ENCODE peak calls at places on chromosomes 13 and 19, in five cellular contexts. A, F, X, U and Z are unnamed samples.

GRCh38 chr13:28494861-28495585 is at the start of gene FLT1:
- DNase-seq in A (peak; percentile 71), F (peak; percentile 21), X (peak; percentile 60), U (peak; percentile 78), Z (no peak)

GRCh38 chr19:1590641-1591397 is 1.8 kb downstream of the MBD3 start:
- DNase-seq in A (peak; percentile 59), F (no peak), X (peak; percentile 59), U (no peak), Z (no peak)

GRCh38 chr13:48401480-48401879 is 11.4 kb downstream of the LPAR6 start:
- DNase-seq in A (no peak), F (no peak), X (no peak), U (no peak), Z (no peak)

GRCh38 chr19:1170938-1171754 is 2.9 kb downstream of the SBNO2 start:
- DNase-seq in A (no peak), F (peak; percentile 39), X (no peak), U (no peak), Z (no peak)

GRCh38 chr13:80199067-80199466 is 141.9 kb downstream of the SPRY2 start:
- DNase-seq in A (no peak), F (no peak), X (no peak), U (no peak), Z (no peak)

GRCh38 chr13:20546559-20546958 is 20.4 kb upstream of the IFT88 start:
- DNase-seq in A (no peak), F (no peak), X (no peak), U (no peak), Z (no peak)

GRCh38 chr19:49212302-49212701 is 54.7 kb downstream of the TRPM4 start:
- DNase-seq in A (peak; percentile 28), F (no peak), X (no peak), U (no peak), Z (no peak)

GRCh38 chr13:94254737-94255136 is 224.7 kb downstream of the DCT start:
- DNase-seq in A (no peak), F (no peak), X (no peak), U (no peak), Z (no peak)

GRCh38 chr13:43333176-43333575 is 309.8 kb downstream of the DNAJC15 start:
- DNase-seq in A (no peak), F (peak; percentile 52), X (no peak), U (no peak), Z (peak; percentile 45)

GRCh38 chr13:59823495-59823894 is 340.2 kb downstream of the DIAPH3 start:
- DNase-seq in A (no peak), F (peak; percentile 43), X (no peak), U (no peak), Z (peak; percentile 16)

DNA sequence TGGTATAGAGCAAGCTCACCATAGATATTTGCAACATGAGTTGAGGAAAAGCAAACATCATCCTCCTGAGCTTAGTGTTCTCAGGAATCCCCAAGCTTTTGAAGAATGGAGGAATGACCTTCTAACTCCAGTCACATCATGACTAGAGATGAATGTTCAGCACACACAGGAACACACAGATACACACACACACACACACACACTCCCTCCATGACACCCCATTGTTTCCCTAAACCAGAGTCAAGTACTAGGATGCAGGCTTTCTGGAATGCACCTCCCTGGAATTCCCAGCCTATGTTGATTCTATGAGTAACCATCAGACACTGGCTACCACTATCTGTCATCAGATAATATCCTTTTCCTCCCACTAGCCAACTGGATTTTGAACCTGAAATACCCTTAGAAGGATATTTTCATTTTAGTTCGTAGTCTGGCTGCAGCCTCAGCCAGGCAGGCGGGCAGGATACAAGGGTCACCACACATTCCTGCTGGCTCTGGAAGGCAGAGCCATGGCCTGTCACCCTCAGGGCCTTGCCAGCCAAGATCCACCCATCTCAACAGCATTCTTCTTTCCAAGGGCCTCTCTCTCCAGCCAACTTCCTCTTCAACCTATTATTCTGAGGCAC is 162.4 kb downstream of the FOXO1 start:
- DNase-seq in A (no peak), F (peak; percentile 96), X (peak; percentile 62), U (no peak), Z (peak; percentile 83)
- H3K27ac ChIP-seq in A (no peak overlapping the region), F (no peak overlapping the region), X (peak overlapping the region; percentile 76), U (no peak overlapping the region), Z (peak overlapping the region; percentile 58)

GRCh38 chr13:97621631-97622030 is 187.7 kb downstream of the RAP2A start:
- DNase-seq in A (no peak), F (no peak), X (no peak), U (no peak), Z (no peak)

GRCh38 chr13:97629601-97630272 is 195.8 kb downstream of the RAP2A start:
- DNase-seq in A (no peak), F (no peak), X (no peak), U (no peak), Z (no peak)

GRCh38 chr13:97631158-97631557 is 197.2 kb downstream of the RAP2A start:
- DNase-seq in A (no peak), F (no peak), X (no peak), U (no peak), Z (no peak)

GRCh38 chr13:97630725-97631124 is 196.8 kb downstream of the RAP2A start:
- DNase-seq in A (no peak), F (no peak), X (no peak), U (no peak), Z (no peak)

DNA sequence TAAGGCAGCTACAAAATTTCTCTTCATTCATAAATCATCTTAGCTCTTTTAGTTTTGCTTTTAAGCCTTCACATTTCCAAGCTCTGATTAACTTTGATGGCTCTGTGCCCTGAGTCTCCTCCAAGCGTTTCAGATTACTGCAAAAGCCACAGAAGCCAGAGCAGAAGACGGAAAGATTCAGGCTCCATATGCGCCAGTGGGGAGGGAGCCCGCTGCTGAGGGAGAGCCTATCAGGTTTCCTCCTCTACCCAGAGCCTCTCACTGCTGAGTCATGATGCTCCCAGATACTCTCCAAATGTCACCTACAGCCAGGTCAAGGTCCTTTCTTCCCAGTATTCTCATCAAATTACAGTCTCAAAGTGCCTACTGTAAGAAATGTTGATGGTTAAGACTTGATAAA is 193.6 kb downstream of the RAP2A start:
- DNase-seq in A (peak; percentile 29), F (peak; percentile 53), X (peak; percentile 63), U (peak; percentile 39), Z (no peak)
- H3K27ac ChIP-seq in A (no peak overlapping the region), F (no peak overlapping the region), X (no peak overlapping the region), U (no peak overlapping the region), Z (no peak overlapping the region)

GRCh38 chr19:6241680-6242079 is 38.1 kb downstream of the MLLT1 start:
- DNase-seq in A (no peak), F (no peak), X (no peak), U (peak; percentile 55), Z (no peak)

GRCh38 chr19:6239871-6240676 is 39.7 kb downstream of the MLLT1 start:
- DNase-seq in A (no peak), F (no peak), X (no peak), U (no peak), Z (no peak)

GRCh38 chr19:6241056-6241455 is 38.7 kb downstream of the MLLT1 start:
- DNase-seq in A (no peak), F (no peak), X (no peak), U (no peak), Z (no peak)

GRCh38 chr19:6239401-6239844 is 40.4 kb downstream of the MLLT1 start:
- DNase-seq in A (no peak), F (peak; percentile 68), X (no peak), U (no peak), Z (peak; percentile 34)

GRCh38 chr19:6242677-6243076 is 37.1 kb downstream of the MLLT1 start:
- DNase-seq in A (no peak), F (no peak), X (no peak), U (no peak), Z (no peak)
- H3K27ac ChIP-seq in A (no peak overlapping the region), F (no peak overlapping the region), X (no peak overlapping the region), U (no peak overlapping the region), Z (no peak overlapping the region)

GRCh38 chr13:50598338-50598737 is 245.2 kb downstream of the DLEU7 start:
- DNase-seq in A (no peak), F (no peak), X (no peak), U (no peak), Z (no peak)

GRCh38 chr13:50599046-50599445 is 244.4 kb downstream of the DLEU7 start:
- DNase-seq in A (no peak), F (no peak), X (no peak), U (no peak), Z (no peak)

GRCh38 chr13:50596103-50596502 is 247.4 kb downstream of the DLEU7 start:
- DNase-seq in A (no peak), F (no peak), X (no peak), U (no peak), Z (no peak)

GRCh38 chr13:50594276-50594970 is 249.1 kb downstream of the DLEU7 start:
- DNase-seq in A (no peak), F (no peak), X (no peak), U (no peak), Z (no peak)

DNA sequence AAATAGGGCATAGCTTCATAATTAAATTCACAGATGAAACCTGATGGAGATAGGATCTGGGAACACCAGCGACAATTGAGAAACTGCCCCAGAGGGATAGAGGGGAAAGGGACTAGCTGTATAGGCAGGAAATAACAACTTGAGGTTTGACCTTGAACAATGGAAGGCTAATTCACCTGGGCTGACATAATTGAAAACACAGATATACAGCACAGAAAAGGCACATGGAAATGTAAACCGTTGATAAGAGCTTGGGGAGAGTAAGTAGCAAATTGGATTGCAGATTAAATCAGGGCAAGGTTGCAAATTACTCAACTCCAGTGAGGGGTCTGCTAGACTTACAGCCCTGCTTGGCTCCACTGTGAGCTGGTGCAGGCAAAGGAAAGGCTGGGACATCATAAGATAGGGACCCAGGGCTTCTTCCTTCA is 246.7 kb downstream of the DLEU7 start:
- DNase-seq in A (no peak), F (no peak), X (no peak), U (no peak), Z (no peak)
- H3K27ac ChIP-seq in A (no peak overlapping the region), F (no peak overlapping the region), X (no peak overlapping the region), U (peak overlapping the region; percentile 29), Z (no peak overlapping the region)

GRCh38 chr19:16254851-16255408 is 57.2 kb downstream of the AP1M1 start:
- DNase-seq in A (no peak), F (no peak), X (no peak), U (no peak), Z (no peak)
- H3K27ac ChIP-seq in A (no peak overlapping the region), F (no peak overlapping the region), X (no peak overlapping the region), U (peak overlapping the region; percentile 61), Z (no peak overlapping the region)